ENCODE peak calls at places on chromosomes 7 and 10, in five cellular contexts. One of them, this sample, is unnamed.

GRCh38 chr10:25978771-25979170 is 44.7 kb downstream of the MYO3A start:
- DNase-seq in astrocyte: peak; percentile 68
- DNase-seq in mammary epithelial cell: no peak
- DNase-seq in WTC11: no peak
- DNase-seq in AG20443: no peak
- DNase-seq in this sample: no peak

GRCh38 chr7:36661135-36661840 is 63.0 kb downstream of the AOAH start:
- DNase-seq in astrocyte: peak; percentile 67
- DNase-seq in mammary epithelial cell: peak; percentile 92
- DNase-seq in WTC11: no peak
- DNase-seq in AG20443: no peak
- DNase-seq in this sample: peak; percentile 89

GRCh38 chr10:9877978-9878377 is 1139.7 kb upstream of the CELF2 start:
- DNase-seq in astrocyte: no peak
- DNase-seq in mammary epithelial cell: no peak
- DNase-seq in WTC11: no peak
- DNase-seq in AG20443: no peak
- DNase-seq in this sample: no peak

GRCh38 chr7:50496541-50496940 is 46.4 kb upstream of the FIGNL1 start:
- DNase-seq in astrocyte: no peak
- DNase-seq in mammary epithelial cell: no peak
- DNase-seq in WTC11: no peak
- DNase-seq in AG20443: no peak
- DNase-seq in this sample: no peak

GRCh38 chr7:12031638-12032037 is 179.5 kb upstream of the TMEM106B start:
- DNase-seq in astrocyte: peak; percentile 53
- DNase-seq in mammary epithelial cell: peak; percentile 43
- DNase-seq in WTC11: no peak
- DNase-seq in AG20443: no peak
- DNase-seq in this sample: peak; percentile 66

GRCh38 chr7:79778786-79779382 is 325.4 kb upstream of the MAGI2 start:
- DNase-seq in astrocyte: peak; percentile 91
- DNase-seq in mammary epithelial cell: peak; percentile 84
- DNase-seq in WTC11: no peak
- DNase-seq in AG20443: peak; percentile 74
- DNase-seq in this sample: no peak

GRCh38 chr10:13224210-13224995 is 9.8 kb downstream of the UCMA start:
- DNase-seq in astrocyte: no peak
- DNase-seq in mammary epithelial cell: no peak
- DNase-seq in WTC11: no peak
- DNase-seq in AG20443: no peak
- DNase-seq in this sample: no peak

GRCh38 chr7:132536646-132537395 is 39.4 kb downstream of the PLXNA4 start:
- DNase-seq in astrocyte: peak; percentile 25
- DNase-seq in mammary epithelial cell: no peak
- DNase-seq in WTC11: no peak
- DNase-seq in AG20443: peak; percentile 69
- DNase-seq in this sample: peak; percentile 72

GRCh38 chr10:76962851-76963250 is 674.8 kb downstream of the KCNMA1 start:
- DNase-seq in astrocyte: no peak
- DNase-seq in mammary epithelial cell: no peak
- DNase-seq in WTC11: no peak
- DNase-seq in AG20443: peak; percentile 71
- DNase-seq in this sample: no peak

GRCh38 chr10:53667063-53667462 is 894.5 kb upstream of the MBL2 start:
- DNase-seq in astrocyte: no peak
- DNase-seq in mammary epithelial cell: peak; percentile 67
- DNase-seq in WTC11: no peak
- DNase-seq in AG20443: no peak
- DNase-seq in this sample: no peak

GRCh38 chr10:106033065-106033464 is 1131.4 kb downstream of the SORCS1 start:
- DNase-seq in astrocyte: no peak
- DNase-seq in mammary epithelial cell: no peak
- DNase-seq in WTC11: no peak
- DNase-seq in AG20443: no peak
- DNase-seq in this sample: no peak

GRCh38 chr7:140275069-140275961 is 98.5 kb upstream of the KDM7A start:
- DNase-seq in astrocyte: no peak
- DNase-seq in mammary epithelial cell: no peak
- DNase-seq in WTC11: no peak
- DNase-seq in AG20443: peak; percentile 30
- DNase-seq in this sample: no peak

GRCh38 chr7:148501707-148502139 is 88.8 kb upstream of the C7orf33 start:
- DNase-seq in astrocyte: peak; percentile 6
- DNase-seq in mammary epithelial cell: no peak
- DNase-seq in WTC11: peak; percentile 47
- DNase-seq in AG20443: no peak
- DNase-seq in this sample: peak; percentile 84

GRCh38 chr10:131435232-131435631 is 123.7 kb upstream of the TCERG1L start:
- DNase-seq in astrocyte: no peak
- DNase-seq in mammary epithelial cell: no peak
- DNase-seq in WTC11: no peak
- DNase-seq in AG20443: no peak
- DNase-seq in this sample: no peak

GRCh38 chr10:93718937-93719725 is 16.7 kb upstream of the FRA10AC1 start:
- DNase-seq in astrocyte: no peak
- DNase-seq in mammary epithelial cell: no peak
- DNase-seq in WTC11: no peak
- DNase-seq in AG20443: no peak
- DNase-seq in this sample: no peak

GRCh38 chr10:69801094-69801433 is 642 bp upstream of the COL13A1 start:
- DNase-seq in astrocyte: no peak
- DNase-seq in mammary epithelial cell: peak; percentile 61
- DNase-seq in WTC11: peak; percentile 83
- DNase-seq in AG20443: peak; percentile 76
- DNase-seq in this sample: peak; percentile 93

GRCh38 chr10:112269266-112269665 is 13.9 kb upstream of the TECTB start:
- DNase-seq in astrocyte: peak; percentile 8
- DNase-seq in mammary epithelial cell: peak; percentile 7
- DNase-seq in WTC11: no peak
- DNase-seq in AG20443: peak; percentile 20
- DNase-seq in this sample: no peak

GRCh38 chr10:91146146-91146545 is 74.3 kb upstream of the PCGF5 start:
- DNase-seq in astrocyte: no peak
- DNase-seq in mammary epithelial cell: no peak
- DNase-seq in WTC11: no peak
- DNase-seq in AG20443: no peak
- DNase-seq in this sample: no peak

GRCh38 chr7:37705976-37706375 is 22.4 kb downstream of the GPR141 start:
- DNase-seq in astrocyte: no peak
- DNase-seq in mammary epithelial cell: no peak
- DNase-seq in WTC11: no peak
- DNase-seq in AG20443: no peak
- DNase-seq in this sample: no peak

GRCh38 chr10:43383204-43383971 is 12.0 kb downstream of the FXYD4 start:
- DNase-seq in astrocyte: no peak
- DNase-seq in mammary epithelial cell: no peak
- DNase-seq in WTC11: no peak
- DNase-seq in AG20443: peak; percentile 44
- DNase-seq in this sample: no peak

GRCh38 chr10:6018422-6018821 is 41.1 kb upstream of the IL15RA start:
- DNase-seq in astrocyte: no peak
- DNase-seq in mammary epithelial cell: no peak
- DNase-seq in WTC11: no peak
- DNase-seq in AG20443: no peak
- DNase-seq in this sample: no peak

GRCh38 chr10:123993534-123994416 is 99.6 kb downstream of the CHST15 start:
- DNase-seq in astrocyte: no peak
- DNase-seq in mammary epithelial cell: no peak
- DNase-seq in WTC11: no peak
- DNase-seq in AG20443: peak; percentile 7
- DNase-seq in this sample: no peak

GRCh38 chr7:17054206-17054605 is 172.4 kb upstream of the AGR3 start:
- DNase-seq in astrocyte: peak; percentile 46
- DNase-seq in mammary epithelial cell: peak; percentile 18
- DNase-seq in WTC11: no peak
- DNase-seq in AG20443: no peak
- DNase-seq in this sample: no peak